ENCODE peak calls at places on chromosomes 7 and 10, in ten cellular contexts. One of them, this sample, is unnamed.

GRCh38 chr7:148856891-148857290 is 27.2 kb downstream of the EZH2 start:
- DNase-seq in epithelial cell of esophagus: no peak
- DNase-seq in CD8-positive, alpha-beta T cell: no peak
- DNase-seq in Calu3: no peak
- DNase-seq in AG04450: no peak
- DNase-seq in fibroblast of the aortic adventitia: peak
- DNase-seq in B cell: no peak
- DNase-seq in AG04449: no peak
- DNase-seq in upper lobe of right lung: no peak
- DNase-seq in tibial artery: no peak
- DNase-seq in this sample: no peak

GRCh38 chr7:50534690-50535290 is 30.4 kb downstream of the DDC start:
- DNase-seq in upper lobe of right lung: no peak
- DNase-seq in CD8-positive, alpha-beta T cell: no peak
- DNase-seq in B cell: no peak
- DNase-seq in AG04450: peak
- DNase-seq in AG04449: peak
- DNase-seq in tibial artery: no peak
- DNase-seq in Calu3: peak
- DNase-seq in epithelial cell of esophagus: peak
- DNase-seq in fibroblast of the aortic adventitia: peak
- DNase-seq in this sample: peak

GRCh38 chr7:14924398-14924797 is 21.8 kb upstream of the DGKB start:
- DNase-seq in CD8-positive, alpha-beta T cell: no peak
- DNase-seq in B cell: no peak
- DNase-seq in AG04450: no peak
- DNase-seq in fibroblast of the aortic adventitia: peak
- DNase-seq in epithelial cell of esophagus: no peak
- DNase-seq in tibial artery: no peak
- DNase-seq in AG04449: no peak
- DNase-seq in upper lobe of right lung: no peak
- DNase-seq in Calu3: no peak
- DNase-seq in this sample: no peak

GRCh38 chr10:100506596-100507356 is 12.9 kb downstream of the SEC31B start:
- DNase-seq in tibial artery: no peak
- DNase-seq in upper lobe of right lung: no peak
- DNase-seq in AG04450: no peak
- DNase-seq in AG04449: no peak
- DNase-seq in CD8-positive, alpha-beta T cell: no peak
- DNase-seq in epithelial cell of esophagus: peak
- DNase-seq in fibroblast of the aortic adventitia: peak
- DNase-seq in Calu3: no peak
- DNase-seq in B cell: no peak
- DNase-seq in this sample: no peak

GRCh38 chr7:142773937-142774744 is 3.4 kb downstream of the PRSS2 start:
- DNase-seq in fibroblast of the aortic adventitia: no peak
- DNase-seq in AG04450: no peak
- DNase-seq in tibial artery: no peak
- DNase-seq in AG04449: no peak
- DNase-seq in upper lobe of right lung: no peak
- DNase-seq in Calu3: no peak
- DNase-seq in CD8-positive, alpha-beta T cell: no peak
- DNase-seq in B cell: no peak
- DNase-seq in epithelial cell of esophagus: no peak
- DNase-seq in this sample: no peak

GRCh38 chr10:119498889-119499864 is 43.3 kb downstream of the RGS10 start:
- DNase-seq in fibroblast of the aortic adventitia: no peak
- DNase-seq in B cell: no peak
- DNase-seq in CD8-positive, alpha-beta T cell: no peak
- DNase-seq in AG04449: no peak
- DNase-seq in tibial artery: no peak
- DNase-seq in Calu3: no peak
- DNase-seq in epithelial cell of esophagus: no peak
- DNase-seq in upper lobe of right lung: no peak
- DNase-seq in AG04450: no peak
- DNase-seq in this sample: no peak

GRCh38 chr7:23617482-23617881 is 20.3 kb downstream of the CCDC126 start:
- DNase-seq in B cell: no peak
- DNase-seq in tibial artery: no peak
- DNase-seq in fibroblast of the aortic adventitia: no peak
- DNase-seq in AG04450: no peak
- DNase-seq in epithelial cell of esophagus: no peak
- DNase-seq in AG04449: no peak
- DNase-seq in CD8-positive, alpha-beta T cell: no peak
- DNase-seq in upper lobe of right lung: no peak
- DNase-seq in Calu3: no peak
- DNase-seq in this sample: no peak

GRCh38 chr10:121823993-121824463 is 103.8 kb downstream of the ATE1 start:
- DNase-seq in CD8-positive, alpha-beta T cell: no peak
- DNase-seq in upper lobe of right lung: no peak
- DNase-seq in B cell: peak
- DNase-seq in fibroblast of the aortic adventitia: peak
- DNase-seq in tibial artery: no peak
- DNase-seq in epithelial cell of esophagus: peak
- DNase-seq in Calu3: peak
- DNase-seq in AG04449: no peak
- DNase-seq in AG04450: no peak
- DNase-seq in this sample: peak

GRCh38 chr7:32242436-32242835 is 172.2 kb upstream of the PDE1C start:
- DNase-seq in AG04449: no peak
- DNase-seq in CD8-positive, alpha-beta T cell: no peak
- DNase-seq in B cell: no peak
- DNase-seq in epithelial cell of esophagus: no peak
- DNase-seq in upper lobe of right lung: no peak
- DNase-seq in tibial artery: no peak
- DNase-seq in AG04450: no peak
- DNase-seq in Calu3: no peak
- DNase-seq in fibroblast of the aortic adventitia: no peak
- DNase-seq in this sample: no peak

GRCh38 chr10:43264987-43265798 is 1.7 kb downstream of the RASGEF1A start:
- DNase-seq in tibial artery: no peak
- DNase-seq in B cell: no peak
- DNase-seq in AG04450: no peak
- DNase-seq in CD8-positive, alpha-beta T cell: no peak
- DNase-seq in epithelial cell of esophagus: no peak
- DNase-seq in AG04449: no peak
- DNase-seq in fibroblast of the aortic adventitia: no peak
- DNase-seq in Calu3: no peak
- DNase-seq in upper lobe of right lung: no peak
- DNase-seq in this sample: no peak

GRCh38 chr10:45585131-45585530 is 87.4 kb downstream of the ZFAND4 start:
- DNase-seq in CD8-positive, alpha-beta T cell: no peak
- DNase-seq in B cell: no peak
- DNase-seq in AG04450: no peak
- DNase-seq in upper lobe of right lung: no peak
- DNase-seq in fibroblast of the aortic adventitia: no peak
- DNase-seq in Calu3: no peak
- DNase-seq in AG04449: no peak
- DNase-seq in tibial artery: no peak
- DNase-seq in epithelial cell of esophagus: no peak
- DNase-seq in this sample: no peak

GRCh38 chr7:23710000-23710399 is at the start of gene STK31:
- DNase-seq in CD8-positive, alpha-beta T cell: no peak
- DNase-seq in AG04449: no peak
- DNase-seq in AG04450: no peak
- DNase-seq in B cell: no peak
- DNase-seq in fibroblast of the aortic adventitia: no peak
- DNase-seq in upper lobe of right lung: no peak
- DNase-seq in Calu3: no peak
- DNase-seq in tibial artery: no peak
- DNase-seq in epithelial cell of esophagus: no peak
- DNase-seq in this sample: no peak

DNA sequence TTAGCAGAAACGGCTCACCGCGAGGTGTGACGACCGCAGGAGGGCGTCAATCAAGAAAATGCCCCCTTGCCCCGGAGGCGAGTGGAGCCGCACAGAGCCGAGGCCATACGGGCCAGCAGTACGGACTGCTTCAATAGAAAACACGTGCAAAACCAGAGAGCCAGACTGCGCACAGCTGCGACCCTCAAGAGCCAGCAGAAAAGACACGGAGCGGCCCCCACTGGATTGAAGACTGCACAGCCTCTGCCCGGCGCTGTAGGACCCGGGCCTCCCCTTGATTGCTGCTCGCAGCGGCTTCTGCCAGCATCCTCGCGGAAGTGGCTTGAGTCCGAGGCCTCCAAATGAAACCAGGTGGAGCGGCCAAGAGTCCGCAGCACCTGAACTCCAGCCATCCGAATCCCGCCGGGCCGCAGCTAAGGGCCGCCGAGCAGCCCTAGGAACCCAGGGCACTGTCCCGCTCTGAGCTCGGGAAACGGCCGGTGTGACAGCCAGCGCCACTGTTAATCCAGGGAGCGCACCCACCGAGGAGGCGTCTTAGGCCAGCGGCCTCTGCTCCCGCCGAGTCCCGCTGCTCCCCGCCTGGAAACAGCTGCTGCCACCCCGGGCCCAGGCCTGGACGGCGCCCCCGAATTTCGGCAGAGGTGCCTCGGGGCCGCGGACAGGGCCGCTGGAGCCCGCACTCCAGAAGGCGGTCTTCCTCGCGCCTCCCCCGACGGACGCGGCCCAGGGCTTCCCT is 660 bp upstream of the HHEX start:
- DNase-seq in AG04449: no peak
- DNase-seq in AG04450: no peak
- DNase-seq in tibial artery: peak
- DNase-seq in epithelial cell of esophagus: peak
- DNase-seq in CD8-positive, alpha-beta T cell: no peak
- DNase-seq in B cell: no peak
- DNase-seq in fibroblast of the aortic adventitia: peak
- DNase-seq in upper lobe of right lung: no peak
- DNase-seq in Calu3: no peak
- DNase-seq in this sample: no peak
- TF ChIP-seq CTCF in AG04449: no peak
- TF ChIP-seq CTCF in AG04450: peak
- TF ChIP-seq CTCF in tibial artery: no peak
- TF ChIP-seq CTCF in epithelial cell of esophagus: no peak
- TF ChIP-seq CTCF in CD8-positive, alpha-beta T cell: no peak
- TF ChIP-seq CTCF in B cell: peak
- TF ChIP-seq CTCF in fibroblast of the aortic adventitia: no peak
- TF ChIP-seq CTCF in upper lobe of right lung: no peak
- TF ChIP-seq CTCF in Calu3: no peak
- TF ChIP-seq CTCF in this sample: no peak

DNA sequence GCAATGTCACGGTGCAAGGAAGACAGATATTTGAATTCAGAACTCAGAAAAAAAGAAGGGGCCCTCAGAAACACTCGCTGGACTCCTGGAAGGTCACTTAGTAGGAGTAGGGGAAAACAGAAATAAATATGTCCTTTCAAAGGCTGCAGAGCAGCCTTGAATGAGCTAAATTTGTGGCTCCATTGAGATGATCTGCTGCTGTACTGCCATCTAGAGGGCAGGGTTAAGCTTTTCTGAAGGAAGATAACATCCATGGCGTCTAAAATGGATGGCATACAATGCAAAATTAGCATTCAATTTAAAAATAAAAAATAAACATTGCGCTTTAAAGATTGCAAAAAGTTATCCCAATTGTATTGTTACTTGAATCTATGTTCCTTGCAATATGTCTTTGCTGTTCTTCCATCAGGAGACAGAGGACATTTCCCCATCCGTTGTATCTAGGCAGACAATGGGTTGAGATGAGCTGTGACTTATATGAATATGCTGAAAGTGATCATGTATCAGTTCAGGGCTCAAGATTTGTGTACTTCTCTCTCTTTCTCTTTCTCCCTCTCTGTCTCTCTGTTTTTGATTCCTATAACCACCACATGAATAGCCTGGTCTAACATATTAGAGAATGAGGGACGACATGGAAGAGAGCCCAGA is 642.2 kb downstream of the SH2D4B start:
- DNase-seq in fibroblast of the aortic adventitia: no peak
- DNase-seq in Calu3: peak
- DNase-seq in tibial artery: no peak
- DNase-seq in CD8-positive, alpha-beta T cell: no peak
- DNase-seq in epithelial cell of esophagus: peak
- DNase-seq in B cell: no peak
- DNase-seq in AG04450: no peak
- DNase-seq in AG04449: no peak
- DNase-seq in upper lobe of right lung: no peak
- DNase-seq in this sample: peak
- TF ChIP-seq CTCF in fibroblast of the aortic adventitia: no peak
- TF ChIP-seq CTCF in Calu3: peak
- TF ChIP-seq CTCF in tibial artery: no peak
- TF ChIP-seq CTCF in CD8-positive, alpha-beta T cell: no peak
- TF ChIP-seq CTCF in epithelial cell of esophagus: peak
- TF ChIP-seq CTCF in B cell: no peak
- TF ChIP-seq CTCF in AG04450: peak
- TF ChIP-seq CTCF in AG04449: no peak
- TF ChIP-seq CTCF in upper lobe of right lung: peak
- TF ChIP-seq CTCF in this sample: peak

GRCh38 chr10:61749271-61749670 is 86.5 kb downstream of the CABCOCO1 start:
- DNase-seq in fibroblast of the aortic adventitia: peak
- DNase-seq in epithelial cell of esophagus: no peak
- DNase-seq in AG04450: no peak
- DNase-seq in CD8-positive, alpha-beta T cell: no peak
- DNase-seq in B cell: no peak
- DNase-seq in AG04449: no peak
- DNase-seq in tibial artery: no peak
- DNase-seq in upper lobe of right lung: no peak
- DNase-seq in Calu3: no peak
- DNase-seq in this sample: no peak

GRCh38 chr10:61752111-61753011 is 89.6 kb downstream of the CABCOCO1 start:
- DNase-seq in AG04450: no peak
- DNase-seq in fibroblast of the aortic adventitia: peak
- DNase-seq in epithelial cell of esophagus: peak
- DNase-seq in tibial artery: no peak
- DNase-seq in Calu3: peak
- DNase-seq in upper lobe of right lung: no peak
- DNase-seq in CD8-positive, alpha-beta T cell: no peak
- DNase-seq in AG04449: no peak
- DNase-seq in B cell: no peak
- DNase-seq in this sample: peak

GRCh38 chr10:61753453-61753852 is 90.7 kb downstream of the CABCOCO1 start:
- DNase-seq in AG04449: no peak
- DNase-seq in B cell: no peak
- DNase-seq in epithelial cell of esophagus: no peak
- DNase-seq in tibial artery: no peak
- DNase-seq in CD8-positive, alpha-beta T cell: no peak
- DNase-seq in AG04450: no peak
- DNase-seq in upper lobe of right lung: no peak
- DNase-seq in Calu3: no peak
- DNase-seq in fibroblast of the aortic adventitia: no peak
- DNase-seq in this sample: no peak

GRCh38 chr10:61751599-61751998 is 88.9 kb downstream of the CABCOCO1 start:
- DNase-seq in Calu3: no peak
- DNase-seq in CD8-positive, alpha-beta T cell: no peak
- DNase-seq in B cell: no peak
- DNase-seq in upper lobe of right lung: no peak
- DNase-seq in fibroblast of the aortic adventitia: no peak
- DNase-seq in tibial artery: no peak
- DNase-seq in AG04449: no peak
- DNase-seq in AG04450: no peak
- DNase-seq in epithelial cell of esophagus: no peak
- DNase-seq in this sample: no peak

GRCh38 chr10:61750943-61751471 is 88.3 kb downstream of the CABCOCO1 start:
- DNase-seq in upper lobe of right lung: peak
- DNase-seq in B cell: peak
- DNase-seq in Calu3: peak
- DNase-seq in CD8-positive, alpha-beta T cell: peak
- DNase-seq in tibial artery: peak
- DNase-seq in AG04449: no peak
- DNase-seq in epithelial cell of esophagus: peak
- DNase-seq in fibroblast of the aortic adventitia: peak
- DNase-seq in AG04450: peak
- DNase-seq in this sample: peak
- TF ChIP-seq CTCF in upper lobe of right lung: peak
- TF ChIP-seq CTCF in B cell: peak
- TF ChIP-seq CTCF in Calu3: peak
- TF ChIP-seq CTCF in CD8-positive, alpha-beta T cell: peak
- TF ChIP-seq CTCF in tibial artery: peak
- TF ChIP-seq CTCF in AG04449: peak
- TF ChIP-seq CTCF in epithelial cell of esophagus: peak
- TF ChIP-seq CTCF in fibroblast of the aortic adventitia: peak
- TF ChIP-seq CTCF in AG04450: peak
- TF ChIP-seq CTCF in this sample: peak

GRCh38 chr7:40996330-40996729 is 706.6 kb downstream of the INHBA start:
- DNase-seq in epithelial cell of esophagus: no peak
- DNase-seq in Calu3: no peak
- DNase-seq in tibial artery: no peak
- DNase-seq in AG04450: no peak
- DNase-seq in fibroblast of the aortic adventitia: peak
- DNase-seq in AG04449: no peak
- DNase-seq in B cell: no peak
- DNase-seq in upper lobe of right lung: no peak
- DNase-seq in CD8-positive, alpha-beta T cell: no peak
- DNase-seq in this sample: no peak
- TF ChIP-seq CTCF in epithelial cell of esophagus: no peak
- TF ChIP-seq CTCF in Calu3: no peak
- TF ChIP-seq CTCF in tibial artery: no peak
- TF ChIP-seq CTCF in AG04450: no peak
- TF ChIP-seq CTCF in fibroblast of the aortic adventitia: no peak
- TF ChIP-seq CTCF in AG04449: no peak
- TF ChIP-seq CTCF in B cell: no peak
- TF ChIP-seq CTCF in upper lobe of right lung: no peak
- TF ChIP-seq CTCF in CD8-positive, alpha-beta T cell: no peak
- TF ChIP-seq CTCF in this sample: no peak

This sample was measured in MCF 10A.